ENCODE peak calls at places on chromosomes 11 and 22, in four cellular contexts. D, H, J and Y are unnamed samples.

GRCh38 chr11:120334894-120335462 is 1.2 kb upstream of the ARHGEF12 start:
- DNase-seq in D (peak; percentile 74), J (peak; percentile 73), H (peak; percentile 77), Y (peak; percentile 89)

GRCh38 chr22:37270928-37271650 is 11.2 kb upstream of the CYTH4 start:
- DNase-seq in H (peak; percentile 38), D (no peak), J (no peak), Y (peak; percentile 73)

GRCh38 chr22:27088026-27088425 is 430.6 kb downstream of the MIAT start:
- DNase-seq in J (no peak), H (no peak), D (no peak), Y (no peak)

GRCh38 chr22:21582801-21583740 is 15.6 kb downstream of the UBE2L3 start:
- DNase-seq in J (no peak), H (no peak), D (no peak), Y (no peak)

GRCh38 chr11:11400635-11401232 is 47.7 kb upstream of the CSNK2A3 start:
- DNase-seq in D (no peak), J (no peak), H (peak; percentile 84), Y (no peak)

GRCh38 chr22:17116931-17117330 is 4.2 kb downstream of the TMEM121B start:
- DNase-seq in D (no peak), H (peak; percentile 76), J (no peak), Y (peak; percentile 69)

GRCh38 chr11:120011836-120012235 is 126.1 kb downstream of the TRIM29 start:
- DNase-seq in J (no peak), H (no peak), D (no peak), Y (no peak)

GRCh38 chr11:17511571-17511970 is 32.6 kb downstream of the USH1C start:
- DNase-seq in D (no peak), J (no peak), H (no peak), Y (no peak)

GRCh38 chr11:10503777-10504176 is 37.2 kb downstream of the RNF141 start:
- DNase-seq in J (no peak), H (no peak), D (no peak), Y (no peak)

GRCh38 chr11:44621784-44622183 is 56.3 kb downstream of the CD82 start:
- DNase-seq in J (peak; percentile 48), H (no peak), D (no peak), Y (peak; percentile 63)

GRCh38 chr22:33539902-33540751 is 380.1 kb downstream of the LARGE1 start:
- DNase-seq in D (peak; percentile 73), J (peak; percentile 83), H (no peak), Y (no peak)

GRCh38 chr11:2077061-2077802 is 62.0 kb downstream of the IGF2 start:
- DNase-seq in D (no peak), J (no peak), H (no peak), Y (peak; percentile 92)
- H3K4me3 ChIP-seq in D (no peak overlapping the region), J (no peak overlapping the region), H (no peak overlapping the region), Y (no peak overlapping the region)

DNA sequence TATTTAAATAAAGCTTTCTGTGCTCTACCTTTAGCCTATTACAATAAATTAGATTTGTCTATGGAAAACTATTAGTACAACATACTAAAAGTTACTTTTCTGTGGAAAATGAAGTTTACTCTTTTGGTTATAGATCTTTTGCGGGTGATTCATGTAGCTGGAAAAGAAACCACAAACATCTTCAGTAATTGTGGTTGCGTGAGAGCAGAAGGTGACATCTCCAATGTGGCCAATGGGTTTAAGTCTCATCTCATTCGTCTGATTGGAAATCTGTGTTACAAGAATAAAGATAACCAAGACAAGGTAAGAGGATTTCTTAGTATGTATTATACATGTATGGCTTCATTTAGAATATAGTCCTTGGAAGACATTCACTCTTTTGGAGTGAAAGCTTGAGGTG is 68.6 kb downstream of the ATXN10 start:
- DNase-seq in D (no peak), H (no peak), J (no peak), Y (no peak)
- H3K36me3 ChIP-seq in D (no peaks in the 10 kb centered on the region), H (peaks cover 85% of the 10 kb centered on the region), J (peaks cover 42% of the 10 kb centered on the region), Y (peaks cover 69% of the 10 kb centered on the region)

GRCh38 chr11:33864479-33864878 is 27.4 kb downstream of the LMO2 start:
- DNase-seq in D (no peak), J (no peak), H (no peak), Y (no peak)
- H3K4me3 ChIP-seq in D (no peak overlapping the region), J (no peak overlapping the region), H (no peak overlapping the region), Y (no peak overlapping the region)

GRCh38 chr11:128476031-128476430 is 111.3 kb downstream of the ETS1 start:
- DNase-seq in D (no peak), J (no peak), H (no peak), Y (no peak)

GRCh38 chr11:128476729-128477128 is 110.6 kb downstream of the ETS1 start:
- DNase-seq in J (no peak), H (no peak), D (no peak), Y (no peak)

GRCh38 chr11:128478305-128478704 is 109.1 kb downstream of the ETS1 start:
- DNase-seq in H (no peak), D (no peak), J (no peak), Y (no peak)

GRCh38 chr11:128480066-128480465 is 107.3 kb downstream of the ETS1 start:
- DNase-seq in J (no peak), D (no peak), H (no peak), Y (no peak)

DNA sequence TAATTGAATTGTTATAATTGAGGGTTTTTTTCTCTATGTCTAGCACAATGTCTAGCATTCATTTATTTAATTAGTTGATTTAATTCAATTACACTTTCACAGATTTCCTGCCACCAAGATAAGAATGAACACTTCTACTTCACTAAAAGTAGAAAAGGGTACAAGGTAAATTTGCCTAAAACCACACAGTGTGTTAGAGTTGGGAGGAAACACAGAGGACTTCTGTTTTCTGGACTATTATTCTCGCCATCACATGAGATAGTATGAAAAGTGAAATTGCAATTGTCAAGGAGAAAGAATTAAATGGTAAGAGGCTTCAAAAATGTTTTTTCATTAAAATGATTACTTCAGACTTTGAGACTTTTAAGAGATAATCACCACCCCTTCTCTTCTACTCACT is 109.5 kb downstream of the ETS1 start:
- DNase-seq in D (no peak), H (no peak), J (no peak), Y (no peak)
- H3K36me3 ChIP-seq in D (no peaks in the 10 kb centered on the region), H (peaks cover 53% of the 10 kb centered on the region), J (peaks cover 13% of the 10 kb centered on the region), Y (peaks cover 59% of the 10 kb centered on the region)

GRCh38 chr11:32428665-32429293 is 6.6 kb downstream of the WT1 start:
- DNase-seq in J (no peak), H (no peak), D (no peak), Y (peak; percentile 68)
- H3K4me3 ChIP-seq in J (no peak overlapping the region), H (no peak overlapping the region), D (no peak overlapping the region), Y (no peak overlapping the region)

GRCh38 chr11:76835928-76836612 is 24.6 kb upstream of the ACER3 start:
- DNase-seq in D (peak; percentile 77), H (no peak), J (no peak), Y (no peak)

GRCh38 chr11:76836613-76837291 is 24.0 kb upstream of the ACER3 start:
- DNase-seq in J (no peak), H (no peak), D (peak; percentile 51), Y (no peak)

GRCh38 chr11:76832365-76832764 is 28.4 kb upstream of the ACER3 start:
- DNase-seq in D (no peak), J (no peak), H (no peak), Y (no peak)

GRCh38 chr11:76834151-76834550 is 26.6 kb upstream of the ACER3 start:
- DNase-seq in H (no peak), D (no peak), J (no peak), Y (no peak)

GRCh38 chr11:76835030-76835429 is 25.7 kb upstream of the ACER3 start:
- DNase-seq in D (no peak), H (no peak), J (no peak), Y (no peak)
- H3K36me3 ChIP-seq in D (no peaks in the 10 kb centered on the region), H (no peaks in the 10 kb centered on the region), J (no peaks in the 10 kb centered on the region), Y (no peaks in the 10 kb centered on the region)

GRCh38 chr11:6601041-6601461 is 2.4 kb downstream of the RRP8 start:
- DNase-seq in J (peak; percentile 63), D (no peak), H (peak; percentile 26), Y (no peak)
- H3K4me3 ChIP-seq in J (no peak overlapping the region), D (no peak overlapping the region), H (no peak overlapping the region), Y (no peak overlapping the region)

DNA sequence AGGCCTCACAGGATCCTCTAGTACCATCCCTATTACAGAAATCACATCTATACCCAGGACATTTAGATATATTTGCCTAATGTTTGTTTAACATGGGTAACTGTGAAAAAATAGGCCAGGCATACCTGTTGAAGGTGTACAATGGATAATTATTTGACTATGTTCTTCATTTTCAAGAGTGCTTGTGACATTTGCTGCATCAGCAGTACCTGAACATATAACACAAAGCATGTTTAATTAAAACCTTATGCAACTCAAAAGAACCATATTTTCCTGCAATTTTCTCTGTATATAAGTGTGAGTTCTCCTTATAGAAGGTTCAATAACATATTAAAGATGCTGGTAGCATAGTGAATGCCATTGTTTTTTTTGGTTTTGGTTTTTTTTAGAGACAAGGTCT is 8.5 kb upstream of the CCDC34 start:
- DNase-seq in D (no peak), H (no peak), J (no peak), Y (no peak)
- H3K36me3 ChIP-seq in D (no peaks in the 10 kb centered on the region), H (peaks cover 82% of the 10 kb centered on the region), J (peaks cover 35% of the 10 kb centered on the region), Y (peaks cover 54% of the 10 kb centered on the region)